ENCODE peak calls at places on chromosomes 12 and 14, in six cellular contexts. A is NCI-H69, I is adrenal gland, G is RKO, L is WTC11, E is choroid plexus epithelial cell. F is an unnamed sample.

GRCh38 chr12:75690556-75690955 is 179.1 kb upstream of the KRR1 start:
- DNase-seq in A (no peak), I (no peak), G (no peak), E (peak), L (no peak), F (no peak)

GRCh38 chr12:22410497-22410896 is 76.0 kb upstream of the ST8SIA1 start:
- DNase-seq in I (no peak), E (no peak), G (no peak), L (no peak), A (no peak), F (peak)

GRCh38 chr12:28059220-28059619 is 86.7 kb upstream of the PTHLH start:
- DNase-seq in E (no peak), L (no peak), A (no peak), G (no peak), I (no peak), F (no peak)

GRCh38 chr12:113506867-113507266 is 35.2 kb upstream of the LHX5 start:
- DNase-seq in A (peak), E (no peak), L (no peak), G (no peak), I (no peak), F (no peak)

GRCh38 chr14:29442720-29443119 is 484.9 kb downstream of the PRKD1 start:
- DNase-seq in A (peak), I (no peak), E (peak), L (no peak), G (peak), F (peak)

GRCh38 chr12:99619389-99620158 is 28.0 kb upstream of the GARIN6 start:
- DNase-seq in G (peak), A (peak), E (peak), I (no peak), L (peak), F (no peak)

GRCh38 chr14:24243336-24243836 is 963 bp upstream of the TINF2 start:
- DNase-seq in E (peak), G (peak), I (no peak), L (no peak), A (peak), F (no peak)

GRCh38 chr12:1793426-1794210 is 26.7 kb upstream of the LRTM2 start:
- DNase-seq in L (no peak), A (no peak), G (no peak), I (no peak), E (no peak), F (no peak)

GRCh38 chr12:45124485-45125155 is 73.7 kb upstream of the DBX2 start:
- DNase-seq in A (no peak), E (no peak), G (no peak), L (no peak), I (no peak), F (no peak)